ENCODE peak calls at places on chromosomes 7 and 10, in five cellular contexts. One of them, this sample, is unnamed.
A peak's percentile ranks its signal among the peaks of the same experiment; 100 is the strongest.

GRCh38 chr10:118721005-118721876 is 33.5 kb downstream of the CACUL1 start:
- DNase-seq in stimulated activated CD4-positive, alpha-beta T cell treated with anti-CD3 and anti-CD28 coated beads, TNF-alpha, amount 100 ng/mL, for 48 hours: no peak
- DNase-seq in NCI-H1092: peak; percentile 11
- DNase-seq in left ventricle myocardium inferior: no peak
- DNase-seq in hippocampal formation: peak; percentile 24
- DNase-seq in this sample: peak; percentile 20

GRCh38 chr10:123007558-123008378 is 827 bp downstream of the IKZF5 start:
- DNase-seq in hippocampal formation: no peak
- DNase-seq in stimulated activated CD4-positive, alpha-beta T cell treated with anti-CD3 and anti-CD28 coated beads, TNF-alpha, amount 100 ng/mL, for 48 hours: peak; percentile 18
- DNase-seq in left ventricle myocardium inferior: no peak
- DNase-seq in NCI-H1092: peak; percentile 14
- DNase-seq in this sample: peak; percentile 13

GRCh38 chr7:157278791-157279678 is 57.8 kb upstream of the DNAJB6 start:
- DNase-seq in hippocampal formation: no peak
- DNase-seq in stimulated activated CD4-positive, alpha-beta T cell treated with anti-CD3 and anti-CD28 coated beads, TNF-alpha, amount 100 ng/mL, for 48 hours: no peak
- DNase-seq in NCI-H1092: no peak
- DNase-seq in left ventricle myocardium inferior: peak; percentile 83
- DNase-seq in this sample: no peak

GRCh38 chr10:48605786-48606529 is 1.1 kb upstream of the ARHGAP22 start:
- DNase-seq in hippocampal formation: no peak
- DNase-seq in NCI-H1092: no peak
- DNase-seq in left ventricle myocardium inferior: no peak
- DNase-seq in stimulated activated CD4-positive, alpha-beta T cell treated with anti-CD3 and anti-CD28 coated beads, TNF-alpha, amount 100 ng/mL, for 48 hours: no peak
- DNase-seq in this sample: no peak

GRCh38 chr7:29019896-29020295 is 61.8 kb upstream of the TRIL start:
- DNase-seq in stimulated activated CD4-positive, alpha-beta T cell treated with anti-CD3 and anti-CD28 coated beads, TNF-alpha, amount 100 ng/mL, for 48 hours: no peak
- DNase-seq in left ventricle myocardium inferior: peak; percentile 30
- DNase-seq in NCI-H1092: peak; percentile 71
- DNase-seq in hippocampal formation: no peak
- DNase-seq in this sample: no peak

GRCh38 chr10:77973276-77973675 is 46.7 kb upstream of the DLG5 start:
- DNase-seq in hippocampal formation: no peak
- DNase-seq in NCI-H1092: no peak
- DNase-seq in left ventricle myocardium inferior: no peak
- DNase-seq in stimulated activated CD4-positive, alpha-beta T cell treated with anti-CD3 and anti-CD28 coated beads, TNF-alpha, amount 100 ng/mL, for 48 hours: no peak
- DNase-seq in this sample: no peak

GRCh38 chr7:47407821-47408674 is 173.9 kb downstream of the TNS3 start:
- DNase-seq in NCI-H1092: no peak
- DNase-seq in hippocampal formation: no peak
- DNase-seq in left ventricle myocardium inferior: no peak
- DNase-seq in stimulated activated CD4-positive, alpha-beta T cell treated with anti-CD3 and anti-CD28 coated beads, TNF-alpha, amount 100 ng/mL, for 48 hours: no peak
- DNase-seq in this sample: no peak

GRCh38 chr7:157581740-157582139 is 244.9 kb downstream of the DNAJB6 start:
- DNase-seq in NCI-H1092: no peak
- DNase-seq in left ventricle myocardium inferior: no peak
- DNase-seq in stimulated activated CD4-positive, alpha-beta T cell treated with anti-CD3 and anti-CD28 coated beads, TNF-alpha, amount 100 ng/mL, for 48 hours: no peak
- DNase-seq in hippocampal formation: no peak
- DNase-seq in this sample: no peak

GRCh38 chr7:84110400-84110799 is 84.2 kb downstream of the SEMA3A start:
- DNase-seq in left ventricle myocardium inferior: no peak
- DNase-seq in stimulated activated CD4-positive, alpha-beta T cell treated with anti-CD3 and anti-CD28 coated beads, TNF-alpha, amount 100 ng/mL, for 48 hours: no peak
- DNase-seq in hippocampal formation: no peak
- DNase-seq in NCI-H1092: no peak
- DNase-seq in this sample: no peak

GRCh38 chr7:123351506-123352225 is 151.9 kb upstream of the SLC13A1 start:
- DNase-seq in stimulated activated CD4-positive, alpha-beta T cell treated with anti-CD3 and anti-CD28 coated beads, TNF-alpha, amount 100 ng/mL, for 48 hours: no peak
- DNase-seq in NCI-H1092: no peak
- DNase-seq in left ventricle myocardium inferior: no peak
- DNase-seq in hippocampal formation: no peak
- DNase-seq in this sample: no peak

GRCh38 chr7:121960678-121961461 is 87.9 kb downstream of the PTPRZ1 start:
- DNase-seq in stimulated activated CD4-positive, alpha-beta T cell treated with anti-CD3 and anti-CD28 coated beads, TNF-alpha, amount 100 ng/mL, for 48 hours: no peak
- DNase-seq in NCI-H1092: no peak
- DNase-seq in left ventricle myocardium inferior: no peak
- DNase-seq in hippocampal formation: no peak
- DNase-seq in this sample: no peak

GRCh38 chr7:123637878-123638277 is 17.8 kb upstream of the LMOD2 start:
- DNase-seq in hippocampal formation: no peak
- DNase-seq in stimulated activated CD4-positive, alpha-beta T cell treated with anti-CD3 and anti-CD28 coated beads, TNF-alpha, amount 100 ng/mL, for 48 hours: no peak
- DNase-seq in left ventricle myocardium inferior: no peak
- DNase-seq in NCI-H1092: no peak
- DNase-seq in this sample: no peak

GRCh38 chr10:29923416-29923970 is 135.9 kb downstream of the JCAD start:
- DNase-seq in hippocampal formation: no peak
- DNase-seq in stimulated activated CD4-positive, alpha-beta T cell treated with anti-CD3 and anti-CD28 coated beads, TNF-alpha, amount 100 ng/mL, for 48 hours: no peak
- DNase-seq in left ventricle myocardium inferior: no peak
- DNase-seq in NCI-H1092: no peak
- DNase-seq in this sample: no peak

GRCh38 chr10:16686081-16686902 is 130.9 kb downstream of the RSU1 start:
- DNase-seq in NCI-H1092: peak; percentile 47
- DNase-seq in left ventricle myocardium inferior: no peak
- DNase-seq in stimulated activated CD4-positive, alpha-beta T cell treated with anti-CD3 and anti-CD28 coated beads, TNF-alpha, amount 100 ng/mL, for 48 hours: no peak
- DNase-seq in hippocampal formation: no peak
- DNase-seq in this sample: no peak

GRCh38 chr7:73983437-73984164 is 44.4 kb upstream of the ELN start:
- DNase-seq in hippocampal formation: no peak
- DNase-seq in NCI-H1092: no peak
- DNase-seq in stimulated activated CD4-positive, alpha-beta T cell treated with anti-CD3 and anti-CD28 coated beads, TNF-alpha, amount 100 ng/mL, for 48 hours: no peak
- DNase-seq in left ventricle myocardium inferior: peak; percentile 72
- DNase-seq in this sample: no peak

GRCh38 chr7:104074529-104074928 is 85.1 kb upstream of the RELN start:
- DNase-seq in left ventricle myocardium inferior: no peak
- DNase-seq in stimulated activated CD4-positive, alpha-beta T cell treated with anti-CD3 and anti-CD28 coated beads, TNF-alpha, amount 100 ng/mL, for 48 hours: no peak
- DNase-seq in hippocampal formation: no peak
- DNase-seq in NCI-H1092: no peak
- DNase-seq in this sample: no peak

GRCh38 chr7:66957595-66958290 is 36.7 kb downstream of the TMEM248 start:
- DNase-seq in hippocampal formation: no peak
- DNase-seq in NCI-H1092: no peak
- DNase-seq in stimulated activated CD4-positive, alpha-beta T cell treated with anti-CD3 and anti-CD28 coated beads, TNF-alpha, amount 100 ng/mL, for 48 hours: no peak
- DNase-seq in left ventricle myocardium inferior: no peak
- DNase-seq in this sample: no peak